ENCODE peak calls at places on chromosomes 12 and 14, in six cellular contexts. F is stomach, S is transverse colon, Q is sigmoid colon, T is ovary, M is A549. K is an unnamed sample.

GRCh38 chr14:104602315-104602932 is 2.1 kb downstream of the TMEM179 start:
- DNase-seq in F (no peak), Q (peak; percentile 46), S (no peak), M (no peak), T (no peak), K (no peak)

GRCh38 chr12:52004042-52004648 is 2.6 kb upstream of the TAMALIN start:
- DNase-seq in F (peak; percentile 68), M (peak; percentile 69), S (peak; percentile 55), Q (peak; percentile 82), T (peak; percentile 77), K (no peak)

GRCh38 chr12:122891661-122892525 is 4.0 kb downstream of the VPS37B start:
- DNase-seq in M (peak; percentile 52), Q (no peak), F (no peak), S (no peak), T (no peak), K (no peak)

GRCh38 chr12:94848966-94849365 is 154.5 kb downstream of the NDUFA12 start:
- DNase-seq in T (no peak), S (no peak), M (no peak), Q (no peak), F (no peak), K (no peak)

GRCh38 chr12:39426636-39427245 is 16.2 kb downstream of the KIF21A start:
- DNase-seq in T (no peak), S (no peak), F (no peak), Q (no peak), M (peak; percentile 33), K (no peak)

GRCh38 chr14:24806061-24806678 is 172.2 kb upstream of the GZMB start:
- DNase-seq in Q (peak; percentile 74), S (peak; percentile 89), T (peak; percentile 36), F (peak; percentile 85), M (peak; percentile 68), K (peak; percentile 83)

GRCh38 chr12:55663391-55663790 is 26.7 kb downstream of the OR10P1 start:
- DNase-seq in Q (no peak), S (no peak), F (no peak), T (no peak), M (no peak), K (no peak)

GRCh38 chr12:114562654-114563053 is 121.3 kb downstream of the TBX3 start:
- DNase-seq in S (no peak), Q (no peak), M (no peak), F (no peak), T (no peak), K (no peak)

GRCh38 chr14:47438650-47439140 is 236.7 kb downstream of the MDGA2 start:
- DNase-seq in M (no peak), F (no peak), Q (no peak), S (no peak), T (no peak), K (no peak)

GRCh38 chr12:113622410-113622809 is 150.7 kb upstream of the LHX5 start:
- DNase-seq in F (no peak), T (no peak), S (no peak), Q (no peak), M (no peak), K (no peak)

GRCh38 chr12:71688961-71689570 is 3.2 kb downstream of the TMEM19 start:
- DNase-seq in F (no peak), T (no peak), S (no peak), M (no peak), Q (no peak), K (no peak)

GRCh38 chr12:6742833-6743232 is 10.1 kb downstream of the MLF2 start:
- DNase-seq in Q (no peak), T (no peak), F (no peak), M (no peak), S (no peak), K (no peak)

GRCh38 chr14:64663174-64663573 is 41.0 kb upstream of the PLEKHG3 start:
- DNase-seq in Q (no peak), M (no peak), F (no peak), S (no peak), T (no peak), K (no peak)

GRCh38 chr12:54603173-54603814 is 14.8 kb upstream of the PPP1R1A start:
- DNase-seq in Q (peak; percentile 76), F (peak; percentile 71), S (peak; percentile 59), M (peak; percentile 84), T (peak; percentile 52), K (peak; percentile 71)

GRCh38 chr12:132094269-132094891 is 49.7 kb downstream of the DDX51 start:
- DNase-seq in T (no peak), M (no peak), S (no peak), F (no peak), Q (peak; percentile 40), K (no peak)

GRCh38 chr12:95218852-95219171 is 1.2 kb downstream of the VEZT start:
- DNase-seq in S (peak; percentile 42), Q (no peak), M (peak; percentile 51), T (no peak), F (no peak), K (no peak)

GRCh38 chr12:62278022-62278421 is 17.8 kb downstream of the USP15 start:
- DNase-seq in M (no peak), T (no peak), Q (no peak), S (no peak), F (no peak), K (no peak)

GRCh38 chr12:81809829-81810595 is 50.9 kb upstream of the PPFIA2 start:
- DNase-seq in Q (no peak), F (no peak), T (no peak), S (no peak), M (no peak), K (no peak)

GRCh38 chr12:111367661-111368221 is 1.2 kb downstream of the PHETA1 start:
- DNase-seq in S (peak; percentile 78), Q (no peak), T (peak; percentile 32), M (peak; percentile 36), F (peak; percentile 85), K (no peak)

GRCh38 chr12:111366583-111366982 is 2.3 kb downstream of the PHETA1 start:
- DNase-seq in F (no peak), T (no peak), S (no peak), Q (no peak), M (no peak), K (no peak)

GRCh38 chr12:111369496-111370220 is 763 bp upstream of the PHETA1 start:
- DNase-seq in Q (no peak), T (no peak), F (no peak), M (no peak), S (no peak), K (no peak)

GRCh38 chr12:111368291-111368683 is 608 bp downstream of the PHETA1 start:
- DNase-seq in M (no peak), Q (no peak), F (peak; percentile 43), S (peak; percentile 58), T (no peak), K (no peak)

DNA sequence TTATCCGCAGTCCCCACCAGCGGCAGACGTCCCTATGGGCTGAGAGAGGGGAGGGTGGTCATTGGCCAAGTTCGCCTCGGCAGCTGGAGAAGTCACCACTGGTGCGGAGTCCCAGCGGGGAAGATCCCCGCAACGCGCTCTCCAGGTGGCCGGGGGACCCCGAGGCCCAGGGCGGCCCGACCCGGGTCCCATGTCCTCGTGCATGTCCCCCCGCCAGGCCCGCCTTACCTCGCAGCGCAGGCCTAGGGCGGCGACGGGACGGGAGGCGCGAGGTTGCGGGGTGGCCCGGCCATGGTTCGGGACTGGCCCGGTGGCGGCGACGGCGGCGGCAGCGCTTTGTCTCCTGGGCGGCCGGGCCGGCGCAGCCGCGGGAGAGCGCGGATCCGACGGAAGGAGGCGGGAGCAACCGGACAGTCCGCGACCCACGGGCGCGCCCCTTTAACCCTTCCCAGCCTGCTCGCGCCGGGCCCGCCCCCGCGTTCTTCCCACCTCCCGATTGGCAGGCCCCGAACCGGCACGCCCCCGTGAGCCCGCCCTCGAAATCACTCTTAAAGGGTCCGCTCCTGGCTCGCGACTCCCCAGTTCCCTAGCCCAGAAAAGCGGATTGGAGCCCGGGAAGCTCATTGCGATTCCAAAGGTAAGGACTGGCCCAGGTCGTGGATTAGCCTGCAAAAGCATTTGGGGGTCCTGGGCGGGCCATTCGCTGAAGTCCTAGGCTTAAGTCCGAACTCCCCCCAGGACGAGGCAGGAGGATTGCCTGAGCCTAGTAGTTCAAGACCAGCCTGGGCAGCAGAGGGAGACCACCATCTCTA is at the start of gene PHETA1:
- DNase-seq in S (peak; percentile 96), Q (peak; percentile 97), M (peak; percentile 87), F (peak; percentile 97), T (peak; percentile 95), K (peak; percentile 88)
- TF ChIP-seq POLR2A in S (peak; percentile 51), Q (no peak), M (peak; percentile 79), F (no peak), T (peak; percentile 47), K (no peak)

GRCh38 chr12:110039085-110039807 is 9.1 kb downstream of the C12orf76 start:
- DNase-seq in Q (no peak), F (peak; percentile 43), T (no peak), M (peak; percentile 98), S (peak; percentile 44), K (no peak)
- TF ChIP-seq EP300 in Q (no peak), F (no peak), T (no peak), M (peak; percentile 95), S (no peak), K (no peak)

DNA sequence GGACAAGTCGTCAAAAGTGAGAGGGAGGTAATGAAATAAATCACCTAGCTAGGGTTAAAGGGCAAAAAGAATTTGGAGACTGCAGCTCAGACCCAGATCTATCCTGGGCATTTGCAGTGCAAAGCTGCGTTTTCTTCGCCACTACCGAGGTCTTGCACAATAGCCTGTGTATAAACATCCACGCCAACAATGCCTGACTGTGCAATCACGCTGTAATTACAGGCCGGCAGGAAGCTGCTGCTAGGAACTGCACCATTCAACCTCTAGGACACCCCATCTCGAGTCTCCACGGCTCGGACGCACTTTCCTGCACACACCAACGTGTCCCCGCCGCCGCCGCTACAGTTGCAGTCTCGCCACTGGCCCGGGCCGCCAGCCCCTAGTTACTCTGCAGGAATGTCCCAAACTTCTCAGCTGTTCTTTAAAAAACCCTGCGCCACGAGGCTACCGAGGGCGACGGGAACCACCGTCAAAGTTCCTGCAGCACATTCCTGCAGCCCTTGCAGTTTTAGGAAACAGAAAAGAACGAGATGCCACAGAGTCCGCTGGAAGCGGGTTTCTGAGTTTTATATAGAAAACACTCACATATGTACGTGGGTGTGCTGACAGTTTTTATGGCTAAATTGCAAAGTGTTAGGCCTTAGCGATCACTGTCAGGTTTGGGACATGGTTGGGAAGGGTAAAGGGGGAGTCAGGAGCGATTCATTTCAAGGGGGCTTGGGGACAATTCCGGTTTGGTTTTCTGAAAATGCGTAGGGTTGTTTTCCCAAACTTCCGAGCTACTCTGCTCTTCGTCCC is 65.6 kb upstream of the PTGR2 start:
- DNase-seq in S (peak; percentile 89), T (peak; percentile 71), M (peak; percentile 88), Q (peak; percentile 94), F (peak; percentile 79), K (peak; percentile 68)
- TF ChIP-seq POLR2A in S (peak; percentile 94), T (peak; percentile 79), M (peak; percentile 36), Q (peak; percentile 78), F (no peak), K (peak; percentile 67)

DNA sequence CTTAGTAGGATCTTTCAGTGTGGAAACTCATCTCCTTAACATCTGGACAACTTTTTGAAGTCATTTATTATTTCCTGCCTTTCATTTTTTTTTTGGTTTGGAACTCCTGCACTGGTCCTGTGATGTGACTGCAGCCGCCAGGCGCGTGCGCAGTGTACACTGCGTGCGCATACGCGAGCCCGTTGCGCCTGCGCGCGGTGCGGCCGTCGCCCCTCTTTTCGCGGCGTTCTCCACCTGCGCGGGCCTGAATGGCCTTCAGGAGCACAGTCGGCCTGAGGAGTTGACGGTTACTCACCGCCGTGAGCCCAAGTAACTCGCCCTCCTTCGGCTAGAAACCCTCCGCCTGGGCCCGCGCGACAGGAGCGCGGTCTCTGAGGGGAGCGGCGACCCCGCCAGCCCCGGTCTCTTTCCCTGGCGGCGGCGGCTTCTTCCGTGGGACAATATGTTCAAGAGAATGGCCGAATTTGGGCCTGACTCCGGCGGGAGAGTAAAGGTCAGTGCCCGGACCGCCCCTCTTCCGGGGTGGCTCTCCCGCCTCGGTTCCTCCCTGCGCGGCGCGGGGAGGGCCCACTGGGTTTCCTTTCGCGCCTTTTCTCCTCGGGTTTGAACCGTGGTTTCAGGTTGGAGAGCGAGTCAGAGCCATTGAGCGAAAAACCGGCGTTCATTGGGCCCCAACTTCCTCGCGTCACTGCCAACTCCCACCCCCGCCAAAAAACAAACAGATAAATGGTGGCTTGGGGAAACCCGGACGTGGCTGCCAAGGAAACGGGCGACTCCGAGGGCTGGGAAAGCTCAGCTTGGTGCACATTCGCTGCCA is at the start of gene YEATS4:
- DNase-seq in F (peak; percentile 93), Q (peak; percentile 93), S (peak; percentile 88), M (peak; percentile 96), T (peak; percentile 87), K (peak; percentile 62)
- TF ChIP-seq EP300 in F (no peak), Q (no peak), S (no peak), M (no peak), T (no peak), K (peak; percentile 95)